ENCODE peak calls at places on chromosomes 13 and 19, in six cellular contexts. I is stimulated activated CD4-positive, alpha-beta T cell treated with anti-CD3 and anti-CD28 coated beads, TNF-alpha, amount 100 ng/mL, for 4 hours; L is smooth muscle cell of the brain vasculature; P is ELR; Y is bronchial epithelial cell; K is HEK293T. A is an unnamed sample.

GRCh38 chr13:37701306-37701705 is 102.7 kb upstream of the POSTN start:
- DNase-seq in I (no peak), P (peak), L (no peak), K (no peak), Y (no peak), A (no peak)

GRCh38 chr19:38082256-38083118 is 141.5 kb downstream of the DPF1 start:
- DNase-seq in I (no peak), L (no peak), K (no peak), P (no peak), Y (no peak), A (no peak)

GRCh38 chr13:74930402-74931165 is 551.4 kb downstream of the TBC1D4 start:
- DNase-seq in L (no peak), I (no peak), Y (peak), K (no peak), P (peak), A (no peak)

GRCh38 chr13:107864543-107865460 is 350.5 kb downstream of the LIG4 start:
- DNase-seq in Y (peak), P (peak), I (no peak), L (peak), K (no peak), A (peak)

GRCh38 chr19:3175761-3176714 is 2.5 kb upstream of the S1PR4 start:
- DNase-seq in Y (peak), I (no peak), L (no peak), P (peak), K (no peak), A (no peak)

GRCh38 chr19:46753420-46754155 is 7.3 kb upstream of the STRN4 start:
- DNase-seq in P (peak), Y (peak), L (no peak), I (peak), K (peak), A (peak)

GRCh38 chr13:35500071-35500595 is 23.6 kb upstream of the MAB21L1 start:
- DNase-seq in I (no peak), L (no peak), Y (no peak), K (no peak), P (no peak), A (no peak)

GRCh38 chr13:48431987-48432615 is 19.2 kb upstream of the LPAR6 start:
- DNase-seq in L (no peak), I (no peak), K (no peak), P (peak), Y (peak), A (no peak)

GRCh38 chr13:24068472-24068871 is 92.0 kb upstream of the SPATA13 start:
- DNase-seq in I (no peak), L (no peak), K (no peak), P (no peak), Y (no peak), A (no peak)

GRCh38 chr19:18672606-18673337 is 10.7 kb upstream of the CRTC1 start:
- DNase-seq in P (no peak), K (no peak), I (no peak), Y (peak), L (no peak), A (no peak)

GRCh38 chr13:107553838-107554237 is 661.5 kb downstream of the LIG4 start:
- DNase-seq in Y (no peak), L (no peak), K (no peak), I (no peak), P (peak), A (peak)

GRCh38 chr13:113930711-113931637 is 42.9 kb downstream of the C13orf46 start:
- DNase-seq in K (no peak), Y (no peak), L (no peak), P (peak), I (peak), A (no peak)

GRCh38 chr13:73198888-73199497 is 140.2 kb downstream of the KLF5 start:
- DNase-seq in K (no peak), L (no peak), Y (peak), P (no peak), I (no peak), A (no peak)

GRCh38 chr13:66888698-66889097 is 341.4 kb downstream of the PCDH9 start:
- DNase-seq in K (no peak), P (no peak), L (no peak), Y (peak), I (no peak), A (no peak)

GRCh38 chr13:96898212-96898611 is 96.1 kb downstream of the OXGR1 start:
- DNase-seq in Y (peak), L (no peak), I (no peak), K (no peak), P (peak), A (no peak)

GRCh38 chr13:75372517-75372916 is 109.5 kb downstream of the TBC1D4 start:
- DNase-seq in P (peak), L (peak), Y (peak), K (peak), I (no peak), A (peak)

GRCh38 chr13:28622286-28622685 is 36.6 kb upstream of the POMP start:
- DNase-seq in L (no peak), P (no peak), K (no peak), I (no peak), Y (no peak), A (no peak)

GRCh38 chr13:68254151-68254550 is 1024.0 kb upstream of the PCDH9 start:
- DNase-seq in I (no peak), K (no peak), Y (no peak), P (no peak), L (no peak), A (no peak)

GRCh38 chr19:56120371-56121179 is 520 bp downstream of the ZNF787 start:
- DNase-seq in Y (peak), L (no peak), I (peak), P (peak), K (peak), A (peak)

GRCh38 chr13:108036411-108036810 is 178.9 kb downstream of the LIG4 start:
- DNase-seq in P (no peak), K (no peak), I (no peak), Y (no peak), L (no peak), A (no peak)

GRCh38 chr13:113145496-113145895 is 13.0 kb upstream of the PROZ start:
- DNase-seq in Y (no peak), I (no peak), L (no peak), K (no peak), P (no peak), A (no peak)

GRCh38 chr19:13938361-13939027 is at the start of gene PODNL1:
- DNase-seq in K (no peak), Y (peak), P (peak), I (no peak), L (no peak), A (peak)

GRCh38 chr13:19862511-19863313 is 737 bp downstream of the ZMYM5 start:
- DNase-seq in P (peak), I (peak), K (peak), L (no peak), Y (peak), A (no peak)

GRCh38 chr13:32737111-32737571 is 150.9 kb downstream of the PDS5B start:
- DNase-seq in Y (no peak), L (no peak), K (no peak), P (no peak), I (no peak), A (no peak)

A was measured in SK-N-SH.